ENCODE peak calls at places on chromosomes 3 and 15, in five cellular contexts. B is GM23338, K is spleen, Q is RWPE2, Y is heart right ventricle. S is an unnamed sample.

GRCh38 chr15:88193415-88193814 is 63.1 kb downstream of the NTRK3 start:
- DNase-seq in Y (no peak), K (no peak), B (peak; percentile 28), Q (no peak), S (no peak)

GRCh38 chr3:58627580-58627894 is 39.0 kb downstream of the FAM3D start:
- DNase-seq in K (no peak), B (no peak), Q (no peak), Y (peak; percentile 72), S (no peak)

GRCh38 chr3:29605845-29606244 is 325.0 kb downstream of the RBMS3 start:
- DNase-seq in Q (no peak), B (no peak), K (no peak), Y (no peak), S (no peak)

GRCh38 chr15:43538091-43538490 is 20.7 kb downstream of the MAP1A start:
- DNase-seq in Y (no peak), K (no peak), Q (no peak), B (no peak), S (no peak)

GRCh38 chr3:189652042-189652441 is 20.9 kb downstream of the TP63 start:
- DNase-seq in Y (no peak), K (no peak), B (peak; percentile 62), Q (no peak), S (no peak)

GRCh38 chr3:124774305-124774673 is 44.0 kb downstream of the UMPS start:
- DNase-seq in K (peak; percentile 31), Y (peak; percentile 50), B (peak; percentile 93), Q (no peak), S (no peak)

GRCh38 chr15:43067717-43068461 is 37.9 kb downstream of the UBR1 start:
- DNase-seq in Q (no peak), B (peak; percentile 32), Y (no peak), K (no peak), S (no peak)

GRCh38 chr3:88807471-88808090 is 299.8 kb upstream of the EPHA3 start:
- DNase-seq in Q (no peak), K (no peak), B (no peak), Y (no peak), S (no peak)

GRCh38 chr15:90165659-90166489 is 35.3 kb upstream of the SEMA4B start:
- DNase-seq in Q (peak; percentile 100), Y (peak; percentile 31), B (no peak), K (no peak), S (no peak)

GRCh38 chr3:18258492-18258891 is 166.6 kb downstream of the SATB1 start:
- DNase-seq in Q (no peak), B (no peak), K (no peak), Y (no peak), S (no peak)

GRCh38 chr15:28107894-28108255 is 8.8 kb upstream of the OCA2 start:
- DNase-seq in K (no peak), Q (no peak), Y (no peak), B (no peak), S (no peak)

GRCh38 chr3:13162550-13163320 is 89.5 kb upstream of the IQSEC1 start:
- DNase-seq in Q (no peak), Y (no peak), B (peak; percentile 47), K (no peak), S (no peak)

GRCh38 chr3:48997714-48998637 is 7.9 kb downstream of the P4HTM start:
- DNase-seq in K (no peak), Y (no peak), Q (no peak), B (peak; percentile 61), S (no peak)

GRCh38 chr3:140296796-140297352 is 361.9 kb downstream of the CLSTN2 start:
- DNase-seq in B (no peak), Q (no peak), Y (no peak), K (no peak), S (no peak)

GRCh38 chr3:146589899-146590508 is 15.1 kb downstream of the PLSCR5 start:
- DNase-seq in Q (no peak), K (no peak), B (peak; percentile 42), Y (peak; percentile 16), S (no peak)

GRCh38 chr3:136789976-136790375 is 28.9 kb upstream of the SLC35G2 start:
- DNase-seq in K (no peak), B (no peak), Q (no peak), Y (no peak), S (no peak)

GRCh38 chr3:178275793-178276192 is 260.4 kb upstream of the KCNMB2 start:
- DNase-seq in Y (no peak), Q (no peak), B (no peak), K (no peak), S (no peak)

GRCh38 chr3:37174532-37175126 is at the start of gene LRRFIP2:
- DNase-seq in Y (no peak), B (no peak), Q (no peak), K (no peak), S (no peak)

GRCh38 chr3:4627651-4628375 is 134.7 kb downstream of the ITPR1 start:
- DNase-seq in Q (no peak), B (no peak), Y (no peak), K (no peak), S (no peak)

GRCh38 chr3:42591811-42592210 is 1.2 kb downstream of the SS18L2 start:
- DNase-seq in Q (no peak), K (no peak), Y (no peak), B (no peak), S (no peak)
- H3K4me1 ChIP-seq in Q (peaks cover 9% of the 10 kb centered on the region), K (peaks cover 24% of the 10 kb centered on the region), Y (peaks cover 19% of the 10 kb centered on the region), B (peaks cover 47% of the 10 kb centered on the region), S (peaks cover 22% of the 10 kb centered on the region)

GRCh38 chr3:71987828-71988227 is 202.9 kb upstream of the PROK2 start:
- DNase-seq in K (no peak), B (no peak), Q (no peak), Y (peak; percentile 9), S (no peak)
- H3K4me1 ChIP-seq in K (peaks cover 18% of the 10 kb centered on the region), B (peaks cover 6% of the 10 kb centered on the region), Q (peaks cover 9% of the 10 kb centered on the region), Y (peaks cover 25% of the 10 kb centered on the region), S (no peaks in the 10 kb centered on the region)

GRCh38 chr15:64622410-64623260 is 152.8 kb downstream of the RBPMS2 start:
- DNase-seq in B (no peak), K (peak; percentile 73), Q (no peak), Y (no peak), S (no peak)
- H3K4me1 ChIP-seq in B (peaks cover 25% of the 10 kb centered on the region), K (peaks cover 62% of the 10 kb centered on the region), Q (peaks cover 20% of the 10 kb centered on the region), Y (peaks cover 63% of the 10 kb centered on the region), S (peaks cover 58% of the 10 kb centered on the region)

GRCh38 chr15:74010929-74011540 is 16.5 kb downstream of the PML start:
- DNase-seq in Q (no peak), B (no peak), K (no peak), Y (no peak), S (no peak)

GRCh38 chr15:74007820-74008371 is 13.4 kb downstream of the PML start:
- DNase-seq in Q (no peak), B (no peak), K (no peak), Y (no peak), S (no peak)

GRCh38 chr15:74011610-74012009 is 17.1 kb downstream of the PML start:
- DNase-seq in B (no peak), Q (no peak), K (no peak), Y (peak; percentile 83), S (no peak)

GRCh38 chr15:74006774-74007639 is 12.5 kb downstream of the PML start:
- DNase-seq in K (no peak), B (no peak), Q (no peak), Y (no peak), S (no peak)

DNA sequence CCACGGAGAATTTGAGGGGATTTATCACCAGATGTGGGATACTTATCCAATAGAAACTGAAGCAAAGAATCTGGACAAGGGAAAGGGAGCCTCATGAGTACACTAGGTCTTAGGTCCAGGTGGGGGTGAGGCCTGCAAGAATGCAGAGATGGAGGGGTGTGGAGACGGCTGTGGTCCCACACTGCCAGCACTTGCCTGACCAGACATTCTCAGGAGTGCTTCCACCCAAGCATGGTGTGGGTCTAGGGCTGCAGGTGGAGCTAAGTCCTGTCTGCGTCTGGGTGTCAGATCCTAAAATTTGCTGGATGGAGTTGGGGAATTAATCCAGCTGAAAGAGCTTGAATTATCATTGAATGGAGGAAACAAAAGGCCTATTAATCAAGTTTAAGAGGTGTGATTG is 14.4 kb downstream of the PML start:
- DNase-seq in K (no peak), B (no peak), Q (no peak), Y (no peak), S (no peak)
- H3K4me1 ChIP-seq in K (peaks cover 78% of the 10 kb centered on the region), B (no peaks in the 10 kb centered on the region), Q (no peaks in the 10 kb centered on the region), Y (peaks cover 94% of the 10 kb centered on the region), S (peaks cover 82% of the 10 kb centered on the region)

GRCh38 chr3:52530918-52531635 is 2.6 kb downstream of the NT5DC2 start:
- DNase-seq in Y (peak; percentile 48), B (no peak), Q (no peak), K (peak; percentile 67), S (no peak)

GRCh38 chr3:52533623-52534280 is at the start of gene NT5DC2:
- DNase-seq in Y (peak; percentile 60), B (peak; percentile 77), Q (no peak), K (peak; percentile 86), S (no peak)

GRCh38 chr3:52532838-52533622 is 627 bp downstream of the NT5DC2 start:
- DNase-seq in Q (peak; percentile 61), K (peak; percentile 84), B (peak; percentile 70), Y (no peak), S (no peak)

GRCh38 chr3:52531636-52532516 is 1.8 kb downstream of the NT5DC2 start:
- DNase-seq in B (no peak), K (peak; percentile 76), Y (peak; percentile 3), Q (peak; percentile 66), S (no peak)

GRCh38 chr3:52532517-52532837 is 1.2 kb downstream of the NT5DC2 start:
- DNase-seq in K (peak; percentile 66), Y (no peak), Q (peak; percentile 65), B (no peak), S (no peak)
- H3K4me1 ChIP-seq in K (peaks cover 44% of the 10 kb centered on the region), Y (peaks cover 71% of the 10 kb centered on the region), Q (peaks cover 5% of the 10 kb centered on the region), B (peaks cover 28% of the 10 kb centered on the region), S (peaks cover 68% of the 10 kb centered on the region)

GRCh38 chr15:67156426-67156825 is 91.0 kb downstream of the SMAD3 start:
- DNase-seq in K (no peak), B (no peak), Q (no peak), Y (no peak), S (no peak)
- H3K4me1 ChIP-seq in K (peaks cover 23% of the 10 kb centered on the region), B (peaks cover 16% of the 10 kb centered on the region), Q (peaks cover 11% of the 10 kb centered on the region), Y (peaks cover 34% of the 10 kb centered on the region), S (peaks cover 46% of the 10 kb centered on the region)

DNA sequence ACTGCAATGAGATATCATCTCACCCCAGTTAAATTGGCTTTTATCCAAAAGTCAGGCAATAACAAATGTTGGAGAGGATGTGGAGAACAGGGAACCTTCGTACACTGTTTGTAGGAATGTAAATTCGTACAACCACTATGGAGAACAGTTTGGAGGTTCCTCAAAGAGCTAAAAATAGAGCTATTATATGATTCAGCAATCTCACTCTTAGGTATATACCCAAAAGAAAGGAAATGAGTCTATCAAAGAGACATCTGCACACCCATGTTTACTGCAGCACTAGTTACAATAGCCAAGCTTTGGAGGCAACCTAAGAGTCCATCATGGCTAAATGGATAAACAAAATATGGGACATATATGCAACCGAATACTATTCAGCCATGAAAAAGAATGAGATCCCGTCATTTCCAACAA is 68.0 kb upstream of the HES1 start:
- DNase-seq in K (no peak), Y (no peak), Q (no peak), B (no peak), S (no peak)
- H3K4me1 ChIP-seq in K (peaks cover 17% of the 10 kb centered on the region), Y (peaks cover 32% of the 10 kb centered on the region), Q (peaks cover 19% of the 10 kb centered on the region), B (no peaks in the 10 kb centered on the region), S (peaks cover 19% of the 10 kb centered on the region)

GRCh38 chr15:67172172-67172571 is 82.3 kb downstream of the AAGAB start:
- DNase-seq in Y (no peak), B (no peak), K (no peak), Q (no peak), S (no peak)
- H3K4me1 ChIP-seq in Y (peaks cover 44% of the 10 kb centered on the region), B (peaks cover 7% of the 10 kb centered on the region), K (peaks cover 24% of the 10 kb centered on the region), Q (peaks cover 31% of the 10 kb centered on the region), S (peaks cover 54% of the 10 kb centered on the region)